ENCODE peak calls at places on chromosome 17, in six cellular contexts. Y, C, L, U, Q and X are unnamed samples.

GRCh38 chr17:74773871-74774286 is 2.3 kb downstream of the NAT9 start:
- DNase-seq in Y (no peak), C (no peak), L (no peak), U (no peak), Q (no peak), X (no peak)

GRCh38 chr17:1714488-1714979 is 4.4 kb upstream of the TLCD2 start:
- DNase-seq in Y (peak), C (peak), L (peak), U (peak), Q (peak), X (peak)

GRCh38 chr17:77875881-77876509 is 82.5 kb upstream of the TNRC6C start:
- DNase-seq in Y (no peak), C (no peak), L (no peak), U (no peak), Q (peak), X (no peak)

GRCh38 chr17:33292184-33292980 is 713 bp downstream of the ASIC2 start:
- DNase-seq in Y (peak), C (no peak), L (no peak), U (peak), Q (no peak), X (peak)

GRCh38 chr17:9200197-9200662 is 178.9 kb downstream of the NTN1 start:
- DNase-seq in Y (no peak), C (no peak), L (no peak), U (no peak), Q (no peak), X (no peak)

GRCh38 chr17:19641687-19642372 is 6.7 kb upstream of the ALDH3A2 start:
- DNase-seq in Y (no peak), C (no peak), L (no peak), U (no peak), Q (no peak), X (no peak)

GRCh38 chr17:68592667-68593330 is 8.4 kb downstream of the FAM20A start:
- DNase-seq in Y (no peak), C (no peak), L (peak), U (no peak), Q (no peak), X (no peak)

GRCh38 chr17:59367657-59368045 is 36.2 kb downstream of the YPEL2 start:
- DNase-seq in Y (no peak), C (no peak), L (no peak), U (no peak), Q (no peak), X (no peak)

GRCh38 chr17:43832976-43833829 is at the start of gene MPP3:
- DNase-seq in Y (peak), C (no peak), L (no peak), U (peak), Q (peak), X (peak)

GRCh38 chr17:6748617-6749016 is 7.2 kb upstream of the XAF1 start:
- DNase-seq in Y (no peak), C (no peak), L (no peak), U (no peak), Q (no peak), X (no peak)

DNA sequence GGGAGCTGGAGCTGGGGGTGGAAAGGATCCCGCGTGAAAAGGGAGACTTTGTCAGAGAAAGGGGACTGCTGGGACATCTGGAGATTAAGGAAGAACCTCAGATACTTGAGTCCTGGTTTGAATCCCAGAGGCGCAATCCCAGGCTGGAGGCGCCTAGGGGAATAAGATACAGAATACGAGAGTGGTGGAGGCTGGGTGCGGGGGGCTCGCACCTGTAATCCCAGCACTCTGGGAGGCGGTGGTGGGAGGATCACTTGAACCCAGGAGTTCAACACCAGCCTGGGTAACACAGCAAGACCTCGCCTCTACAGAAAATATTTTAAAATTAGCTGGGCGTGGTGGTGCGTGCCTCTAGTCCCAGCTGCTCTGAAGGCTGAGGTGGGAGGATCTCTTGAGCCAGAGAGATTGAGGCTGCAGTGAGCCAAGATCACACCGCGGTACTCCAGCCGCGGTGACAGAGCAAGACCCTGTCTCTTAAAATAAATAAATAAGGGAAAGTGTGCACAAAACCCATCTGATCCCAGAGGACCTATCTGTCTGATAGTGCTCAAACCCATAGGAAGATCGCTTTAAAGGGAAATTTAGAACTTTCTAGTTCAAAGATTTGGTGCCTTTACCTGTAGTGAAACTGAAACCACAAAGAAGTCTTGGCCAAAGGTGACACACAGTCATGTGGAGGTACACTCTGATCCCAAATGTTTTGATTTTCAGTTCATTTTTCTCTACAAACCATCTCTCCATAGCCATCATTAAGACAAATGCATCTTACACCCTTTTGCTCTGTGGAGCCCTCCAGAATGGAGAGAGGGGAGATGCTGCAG is 625 bp upstream of the SCRN2 start:
- DNase-seq in Y (no peak), C (no peak), L (no peak), U (no peak), Q (no peak), X (no peak)
- TF ChIP-seq CTCF in Y (peak), C (peak), L (no peak), U (no peak), Q (no peak), X (peak)

GRCh38 chr17:50183439-50184001 is 17.7 kb downstream of the SGCA start:
- DNase-seq in Y (no peak), C (no peak), L (no peak), U (no peak), Q (no peak), X (no peak)

GRCh38 chr17:50184611-50185398 is 16.6 kb downstream of the COL1A1 start:
- DNase-seq in Y (no peak), C (peak), L (no peak), U (no peak), Q (no peak), X (no peak)

GRCh38 chr17:50185724-50186545 is 15.5 kb downstream of the COL1A1 start:
- DNase-seq in Y (no peak), C (no peak), L (no peak), U (no peak), Q (no peak), X (no peak)

GRCh38 chr17:50182783-50183438 is 17.1 kb downstream of the SGCA start:
- DNase-seq in Y (no peak), C (no peak), L (no peak), U (no peak), Q (no peak), X (no peak)

GRCh38 chr17:50184057-50184456 is 17.4 kb downstream of the COL1A1 start:
- DNase-seq in Y (no peak), C (no peak), L (no peak), U (no peak), Q (no peak), X (no peak)
- TF ChIP-seq CTCF in Y (no peak), C (no peak), L (peak), U (no peak), Q (peak), X (peak)

DNA sequence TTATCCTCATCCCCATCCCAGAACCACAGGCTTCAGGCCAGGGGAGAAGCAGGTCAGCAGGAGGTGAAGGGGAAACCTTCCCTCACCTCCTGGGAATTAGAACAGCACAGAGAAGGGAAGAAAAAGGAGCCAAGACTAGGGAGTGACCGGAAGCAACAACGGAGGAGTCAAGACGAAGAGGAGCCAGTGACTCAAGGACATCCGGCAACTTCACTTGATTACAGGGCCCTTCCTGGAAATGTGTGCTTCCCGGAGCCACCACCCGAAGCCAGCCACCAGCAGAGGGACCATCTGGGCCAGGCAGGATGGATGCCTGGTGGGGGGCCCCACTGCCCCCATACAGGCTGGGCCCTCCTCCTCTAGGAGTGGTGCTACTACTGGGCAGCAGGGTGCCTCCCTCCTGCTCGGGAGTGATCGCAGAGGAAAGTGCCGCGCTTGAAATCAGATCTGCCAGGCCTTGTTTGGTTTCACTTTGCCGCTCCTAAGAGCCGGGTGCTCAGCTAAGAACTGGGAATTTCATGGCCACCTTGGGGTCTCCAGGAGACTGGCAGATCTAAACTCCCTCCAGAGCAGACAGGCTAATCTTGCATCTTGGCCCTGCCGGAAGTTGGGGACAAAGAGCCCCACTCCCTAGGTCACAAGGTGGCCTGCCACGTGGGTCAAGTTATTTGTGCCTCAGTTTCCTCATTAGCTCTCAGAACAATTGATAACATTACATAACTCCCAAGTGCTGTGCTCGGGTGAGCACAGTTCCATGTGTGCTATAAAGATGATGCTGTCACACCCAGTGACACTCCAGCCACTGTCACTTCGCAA is 6.6 kb downstream of the CDC42EP4 start:
- DNase-seq in Y (peak), C (no peak), L (peak), U (no peak), Q (peak), X (peak)
- TF ChIP-seq CTCF in Y (no peak), C (no peak), L (peak), U (peak), Q (no peak), X (no peak)

GRCh38 chr17:41773731-41774193 is 12.7 kb downstream of the JUP start:
- DNase-seq in Y (no peak), C (no peak), L (no peak), U (no peak), Q (no peak), X (no peak)

GRCh38 chr17:41779954-41780353 is 6.6 kb downstream of the JUP start:
- DNase-seq in Y (no peak), C (no peak), L (no peak), U (no peak), Q (no peak), X (no peak)

GRCh38 chr17:41775394-41776226 is 10.9 kb downstream of the JUP start:
- DNase-seq in Y (peak), C (no peak), L (no peak), U (no peak), Q (peak), X (no peak)

GRCh38 chr17:41777579-41778188 is 8.8 kb downstream of the JUP start:
- DNase-seq in Y (no peak), C (no peak), L (peak), U (no peak), Q (peak), X (no peak)

GRCh38 chr17:41777157-41777578 is 9.3 kb downstream of the JUP start:
- DNase-seq in Y (peak), C (no peak), L (no peak), U (no peak), Q (peak), X (no peak)
- TF ChIP-seq CTCF in Y (no peak), C (no peak), L (peak), U (no peak), Q (no peak), X (no peak)

GRCh38 chr17:56499799-56500388 is 93.6 kb upstream of the NOG start:
- DNase-seq in Y (no peak), C (no peak), L (no peak), U (no peak), Q (peak), X (peak)
- TF ChIP-seq CTCF in Y (peak), C (no peak), L (peak), U (peak), Q (no peak), X (peak)

GRCh38 chr17:64534187-64534586 is 27.4 kb downstream of the CEP95 start:
- DNase-seq in Y (no peak), C (no peak), L (no peak), U (no peak), Q (peak), X (peak)
- TF ChIP-seq CTCF in Y (no peak), C (no peak), L (no peak), U (no peak), Q (no peak), X (no peak)